ENCODE peak calls at places on chromosomes 13 and 19, in four cellular contexts. Q, T, E and L are unnamed samples.

GRCh38 chr13:24842533-24843278 is 78.7 kb downstream of the RNF17 start:
- DNase-seq in Q (no peak), T (no peak), E (no peak), L (no peak)

GRCh38 chr19:40228371-40228770 is 1.9 kb upstream of the CCNP start:
- DNase-seq in E (no peak), T (no peak), Q (no peak), L (no peak)

GRCh38 chr19:13329766-13330165 is 176.5 kb downstream of the CACNA1A start:
- DNase-seq in Q (no peak), E (no peak), T (no peak), L (no peak)

GRCh38 chr13:105721056-105721455 is 814.4 kb downstream of the EFNB2 start:
- DNase-seq in T (no peak), Q (no peak), E (no peak), L (no peak)

GRCh38 chr19:36973021-36973843 is 57.1 kb downstream of the ZNF568 start:
- DNase-seq in Q (peak), E (no peak), T (peak), L (peak)

GRCh38 chr19:10104665-10105221 is 1.4 kb upstream of the PPAN start:
- DNase-seq in E (no peak), Q (peak), T (peak), L (no peak)

GRCh38 chr13:43285891-43286602 is 262.7 kb downstream of the DNAJC15 start:
- DNase-seq in Q (no peak), T (no peak), E (no peak), L (no peak)

GRCh38 chr19:49704888-49705642 is 14.1 kb downstream of the CPT1C start:
- DNase-seq in T (no peak), Q (no peak), E (no peak), L (no peak)

GRCh38 chr13:107447591-107447990 is 767.7 kb downstream of the LIG4 start:
- DNase-seq in T (no peak), E (no peak), Q (no peak), L (no peak)

GRCh38 chr19:31348416-31349159 is 648 bp downstream of the TSHZ3 start:
- DNase-seq in E (no peak), Q (no peak), T (no peak), L (peak)

GRCh38 chr13:62129000-62129551 is 713.4 kb upstream of the PCDH20 start:
- DNase-seq in Q (no peak), E (no peak), T (no peak), L (no peak)

GRCh38 chr13:39297664-39298171 is 259.5 kb downstream of the NHLRC3 start:
- DNase-seq in T (no peak), E (no peak), Q (no peak), L (no peak)

GRCh38 chr19:5947435-5947834 is 30.5 kb downstream of the RANBP3 start:
- DNase-seq in Q (no peak), T (no peak), E (no peak), L (no peak)

GRCh38 chr13:29886446-29886845 is 36.0 kb upstream of the UBL3 start:
- DNase-seq in T (no peak), Q (no peak), E (no peak), L (no peak)

GRCh38 chr13:51840917-51841316 is 4.1 kb downstream of the TMEM272 start:
- DNase-seq in E (no peak), Q (peak), T (no peak), L (no peak)

GRCh38 chr13:48110930-48111721 is 16.2 kb upstream of the MED4 start:
- DNase-seq in E (peak), T (no peak), Q (no peak), L (no peak)

GRCh38 chr19:23420824-23421223 is 25.6 kb upstream of the ZNF91 start:
- DNase-seq in T (no peak), Q (no peak), E (no peak), L (no peak)

GRCh38 chr19:46513461-46514236 is 18.0 kb upstream of the PNMA8B start:
- DNase-seq in T (no peak), E (peak), Q (peak), L (peak)

GRCh38 chr19:660793-661426 is 2.1 kb downstream of the RNF126 start:
- DNase-seq in T (no peak), Q (no peak), E (peak), L (no peak)

GRCh38 chr13:99133230-99133629 is 67.4 kb upstream of the UBAC2 start:
- DNase-seq in T (no peak), Q (no peak), E (no peak), L (no peak)

GRCh38 chr19:23855676-23856075 is 59.0 kb upstream of the ZNF726 start:
- DNase-seq in E (no peak), Q (peak), T (no peak), L (no peak)

GRCh38 chr13:77815330-77815729 is 103.3 kb downstream of the EDNRB start:
- DNase-seq in E (no peak), T (no peak), Q (no peak), L (no peak)

DNA sequence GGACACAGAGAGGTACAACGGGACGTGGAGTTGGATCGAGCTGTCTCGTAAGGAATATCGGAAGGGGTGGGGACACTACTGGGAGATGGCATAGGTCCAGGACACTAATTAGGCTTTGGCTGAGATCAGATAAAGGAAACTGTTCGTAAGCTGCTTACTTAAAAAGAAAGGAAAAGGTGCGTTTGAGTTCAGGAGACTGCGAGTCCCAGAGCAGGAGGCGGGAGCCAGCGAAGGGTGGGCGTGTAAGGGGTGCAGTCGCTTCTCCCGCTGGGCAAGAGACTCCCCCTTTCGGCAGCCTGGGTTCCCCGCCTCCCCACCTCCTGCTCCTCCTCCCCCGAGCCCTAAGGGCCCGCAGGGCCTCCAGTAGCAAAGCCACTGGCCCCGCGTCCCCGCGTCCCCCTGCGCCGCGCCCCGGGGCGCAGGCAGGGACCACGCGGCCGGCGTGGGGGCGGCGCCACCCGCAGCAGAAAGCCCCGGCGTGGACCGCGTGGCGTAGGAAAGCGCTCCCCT is 571 bp downstream of the ABCC4 start:
- DNase-seq in Q (peak), T (no peak), E (peak), L (peak)
- TF ChIP-seq NFIC in Q (peak), T (no peak), E (no peak), L (peak)

GRCh38 chr19:33375760-33376159 is 2.3 kb downstream of the CEBPG start:
- DNase-seq in E (peak), Q (peak), T (no peak), L (no peak)

GRCh38 chr19:33376423-33376822 is 2.9 kb downstream of the CEBPG start:
- DNase-seq in T (no peak), E (peak), Q (no peak), L (no peak)

GRCh38 chr19:33374406-33374703 is 846 bp downstream of the CEBPG start:
- DNase-seq in E (no peak), Q (peak), T (no peak), L (peak)

GRCh38 chr19:33375156-33375744 is 1.7 kb downstream of the CEBPG start:
- DNase-seq in E (no peak), T (no peak), Q (no peak), L (no peak)

GRCh38 chr19:33373701-33374405 is at the start of gene CEBPG:
- DNase-seq in E (no peak), T (no peak), Q (peak), L (peak)
- TF ChIP-seq RAD21 in E (peak), T (no peak), Q (no peak), L (no peak)

GRCh38 chr19:32471095-32471494 is 65.5 kb downstream of the DPY19L3 start:
- DNase-seq in E (no peak), Q (no peak), T (no peak), L (no peak)
- TF ChIP-seq FOXM1 in E (no peak), Q (no peak), T (no peak), L (no peak)

DNA sequence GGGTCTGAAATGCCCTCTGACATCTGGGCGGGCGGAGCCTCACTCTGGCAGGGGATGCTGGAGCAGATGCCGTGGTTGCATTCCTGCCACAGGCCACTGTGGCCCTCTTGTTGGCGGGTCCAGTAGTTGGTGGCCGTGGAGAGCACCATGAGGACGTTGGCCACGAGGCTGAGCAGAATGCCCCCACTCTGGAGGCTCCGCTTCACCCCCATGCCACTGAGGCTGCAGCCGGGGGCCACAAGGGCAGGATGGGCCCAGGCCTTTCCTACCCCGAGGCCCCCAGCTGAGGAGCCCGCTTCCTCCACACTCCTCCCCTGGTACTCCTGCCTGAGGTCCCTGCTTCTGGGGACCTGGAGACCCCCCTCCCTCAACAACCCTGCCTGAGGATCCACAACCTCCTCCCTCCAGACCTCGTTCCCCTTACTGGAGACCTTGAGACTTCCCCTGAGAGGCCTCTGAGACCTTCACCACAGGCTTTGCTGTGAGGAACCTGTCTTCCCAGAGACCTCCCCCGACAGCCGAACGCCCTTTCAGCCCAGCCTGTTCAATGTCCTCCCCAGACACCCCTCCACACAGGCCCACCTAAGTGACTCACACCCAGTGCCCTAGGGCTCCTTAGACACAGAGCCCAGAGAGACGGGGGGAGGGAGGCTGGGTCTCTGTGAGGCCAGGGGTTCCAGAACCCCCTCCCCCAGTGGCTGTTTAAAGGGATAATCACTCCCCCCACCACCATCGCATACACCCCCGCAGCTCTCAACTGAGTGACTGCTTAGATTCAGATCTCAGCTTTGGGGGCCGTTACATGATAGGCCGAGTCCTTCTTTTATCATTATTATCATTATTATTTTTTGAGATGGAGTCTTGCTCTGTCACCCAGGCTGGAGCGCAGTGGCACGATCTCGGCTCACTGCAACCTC is at the start of gene CLDND2:
- DNase-seq in E (no peak), Q (peak), T (no peak), L (no peak)
- TF ChIP-seq NFIC in E (no peak), Q (no peak), T (no peak), L (no peak)

GRCh38 chr19:29535984-29536508 is 10.3 kb downstream of the VSTM2B start:
- DNase-seq in E (no peak), Q (no peak), T (no peak), L (no peak)
- TF ChIP-seq RAD21 in E (no peak), Q (no peak), T (no peak), L (no peak)

GRCh38 chr13:67048084-67048792 is 181.9 kb downstream of the PCDH9 start:
- DNase-seq in T (no peak), Q (peak), E (no peak), L (no peak)

GRCh38 chr13:67048793-67049150 is 181.4 kb downstream of the PCDH9 start:
- DNase-seq in E (no peak), T (no peak), Q (no peak), L (no peak)

GRCh38 chr13:67049744-67050143 is 180.4 kb downstream of the PCDH9 start:
- DNase-seq in Q (no peak), E (no peak), T (no peak), L (no peak)

GRCh38 chr13:67052550-67053237 is 177.4 kb downstream of the PCDH9 start:
- DNase-seq in Q (no peak), T (no peak), E (no peak), L (no peak)
- TF ChIP-seq FOXM1 in Q (no peak), T (no peak), E (no peak), L (no peak)

GRCh38 chr19:41545547-41545946 is 30.4 kb upstream of the CEACAM21 start:
- DNase-seq in Q (no peak), T (no peak), E (no peak), L (no peak)
- TF ChIP-seq NFIC in Q (no peak), T (no peak), E (no peak), L (no peak)

GRCh38 chr19:2208975-2209374 is 27.2 kb downstream of the PLEKHJ1 start:
- DNase-seq in E (no peak), T (no peak), Q (no peak), L (no peak)
- TF ChIP-seq RAD21 in E (no peak), T (no peak), Q (no peak), L (no peak)

GRCh38 chr13:81021284-81021683 is 680.4 kb upstream of the SPRY2 start:
- DNase-seq in T (no peak), Q (no peak), E (peak), L (no peak)

GRCh38 chr13:81012031-81012430 is 671.1 kb upstream of the SPRY2 start:
- DNase-seq in Q (no peak), T (no peak), E (peak), L (no peak)

GRCh38 chr13:81018936-81019335 is 678.0 kb upstream of the SPRY2 start:
- DNase-seq in T (no peak), Q (no peak), E (no peak), L (no peak)

GRCh38 chr13:81020010-81020409 is 679.1 kb upstream of the SPRY2 start:
- DNase-seq in T (no peak), Q (no peak), E (no peak), L (no peak)

GRCh38 chr13:81017525-81018152 is 676.7 kb upstream of the SPRY2 start:
- DNase-seq in Q (peak), T (no peak), E (peak), L (peak)
- TF ChIP-seq FOXM1 in Q (no peak), T (no peak), E (no peak), L (no peak)

GRCh38 chr13:111326981-111327642 is 6.7 kb downstream of the TEX29 start:
- DNase-seq in E (no peak), T (no peak), Q (no peak), L (no peak)
- TF ChIP-seq NFIC in E (no peak), T (no peak), Q (no peak), L (no peak)